ENCODE peak calls at places on chromosomes 16 and 17, in eight cellular contexts. X, Q, J, I, O, M, Y and K are unnamed samples.

GRCh38 chr16:80559369-80559768 is 18.6 kb downstream of the DYNLRB2 start:
- DNase-seq in X (no peak), M (no peak), O (no peak), I (no peak), Y (no peak), Q (no peak), J (no peak), K (no peak)

GRCh38 chr17:81419333-81419885 is 24.2 kb downstream of the BAHCC1 start:
- DNase-seq in Q (peak), O (no peak), Y (peak), I (peak), J (peak), X (peak), M (peak), K (no peak)

GRCh38 chr17:43868236-43868994 is 21.4 kb downstream of the CD300LG start:
- DNase-seq in I (no peak), O (no peak), J (no peak), Y (no peak), X (no peak), Q (no peak), M (no peak), K (no peak)

GRCh38 chr16:27746076-27746855 is 196.3 kb downstream of the KATNIP start:
- DNase-seq in X (no peak), I (no peak), M (no peak), Q (no peak), Y (no peak), J (no peak), O (no peak), K (no peak)

GRCh38 chr17:50546701-50547034 is 306 bp upstream of the SPATA20 start:
- DNase-seq in Y (no peak), O (no peak), I (no peak), M (no peak), J (no peak), X (no peak), Q (no peak), K (no peak)

GRCh38 chr16:81517630-81518438 is 73.2 kb downstream of the CMIP start:
- DNase-seq in J (no peak), Q (no peak), M (no peak), X (peak), Y (peak), I (no peak), O (no peak), K (no peak)

GRCh38 chr16:64702415-64702814 is 419.4 kb downstream of the CDH11 start:
- DNase-seq in J (no peak), O (no peak), Q (no peak), M (no peak), I (no peak), X (no peak), Y (no peak), K (no peak)

GRCh38 chr16:66035096-66035495 is 331.4 kb upstream of the CDH5 start:
- DNase-seq in Y (peak), O (no peak), M (no peak), X (no peak), Q (no peak), I (no peak), J (no peak), K (no peak)

GRCh38 chr16:66190411-66190810 is 176.1 kb upstream of the CDH5 start:
- DNase-seq in Y (no peak), J (no peak), I (no peak), Q (no peak), X (no peak), M (no peak), O (no peak), K (no peak)

GRCh38 chr17:76997981-76998531 is 129.9 kb downstream of the MGAT5B start:
- DNase-seq in Y (no peak), J (no peak), M (no peak), O (peak), X (no peak), I (no peak), Q (no peak), K (no peak)

GRCh38 chr17:2593846-2594656 is 597 bp downstream of the PAFAH1B1 start:
- DNase-seq in Q (peak), J (peak), I (peak), M (peak), O (peak), Y (peak), X (peak), K (peak)

GRCh38 chr16:23835390-23836077 is at the start of gene PRKCB:
- DNase-seq in Y (peak), I (peak), M (no peak), J (peak), O (peak), X (peak), Q (peak), K (peak)

GRCh38 chr17:41772218-41772585 is 14.3 kb downstream of the JUP start:
- DNase-seq in I (no peak), M (no peak), Q (peak), X (no peak), J (peak), O (no peak), Y (no peak), K (no peak)

GRCh38 chr16:57822861-57823260 is 20.6 kb upstream of the KIFC3 start:
- DNase-seq in J (no peak), Q (no peak), O (no peak), Y (no peak), I (no peak), M (no peak), X (no peak), K (no peak)

GRCh38 chr17:79478051-79478461 is 132.8 kb downstream of the RBFOX3 start:
- DNase-seq in Q (no peak), J (peak), X (no peak), Y (no peak), M (no peak), I (no peak), O (no peak), K (no peak)

GRCh38 chr17:59837362-59838195 is 55.2 kb downstream of the TUBD1 start:
- DNase-seq in X (peak), I (peak), Y (peak), M (peak), Q (peak), J (no peak), O (peak), K (no peak)

GRCh38 chr16:88430524-88431446 is 22.3 kb upstream of the ZFPM1 start:
- DNase-seq in M (no peak), Q (peak), J (no peak), Y (no peak), O (peak), X (no peak), I (no peak), K (no peak)

GRCh38 chr17:55926276-55926995 is 175.6 kb downstream of the PCTP start:
- DNase-seq in I (no peak), J (no peak), O (no peak), M (no peak), Y (no peak), X (no peak), Q (no peak), K (no peak)

GRCh38 chr17:42276609-42277341 is 584 bp upstream of the STAT5B start:
- DNase-seq in M (no peak), Q (peak), O (peak), Y (peak), J (peak), I (peak), X (peak), K (no peak)

GRCh38 chr17:46726106-46726670 is 92.3 kb downstream of the WNT3 start:
- DNase-seq in O (no peak), X (peak), Q (no peak), J (no peak), I (no peak), Y (peak), M (no peak), K (no peak)

GRCh38 chr16:51048544-51048943 is 102.5 kb downstream of the SALL1 start:
- DNase-seq in M (no peak), X (no peak), Q (no peak), Y (peak), O (no peak), J (no peak), I (no peak), K (no peak)

GRCh38 chr16:87145181-87146176 is 171.7 kb downstream of the C16orf95 start:
- DNase-seq in X (peak), J (peak), Q (no peak), M (peak), Y (peak), O (peak), I (no peak), K (no peak)

GRCh38 chr16:54407596-54407995 is 121.0 kb upstream of the IRX3 start:
- DNase-seq in J (no peak), I (no peak), M (no peak), Y (peak), O (no peak), Q (no peak), X (peak), K (no peak)

GRCh38 chr16:82157836-82158235 is 12.2 kb downstream of the MPHOSPH6 start:
- DNase-seq in I (no peak), M (no peak), O (no peak), X (peak), Q (no peak), J (no peak), Y (no peak), K (no peak)

GRCh38 chr17:61260061-61260797 is 139.4 kb upstream of the TBX2 start:
- DNase-seq in I (no peak), J (no peak), O (no peak), X (peak), M (peak), Q (no peak), Y (peak), K (no peak)

GRCh38 chr16:87392823-87393679 is 915 bp downstream of the MAP1LC3B start:
- DNase-seq in Y (peak), Q (peak), O (peak), M (no peak), J (peak), X (peak), I (peak), K (no peak)

GRCh38 chr17:21019976-21020575 is 22.7 kb downstream of the USP22 start:
- DNase-seq in J (no peak), M (no peak), I (peak), Q (peak), Y (peak), O (peak), X (no peak), K (peak)

GRCh38 chr17:65987988-65988387 is 203.9 kb downstream of the CEP112 start:
- DNase-seq in I (peak), Y (peak), O (no peak), X (peak), Q (no peak), M (peak), J (no peak), K (no peak)

GRCh38 chr17:43912635-43913304 is 5.4 kb upstream of the MPP2 start:
- DNase-seq in X (no peak), Q (no peak), I (no peak), Y (no peak), M (no peak), O (no peak), J (no peak), K (no peak)

GRCh38 chr17:64441772-64442549 is 7.0 kb upstream of the MILR1 start:
- DNase-seq in Y (peak), Q (peak), I (no peak), M (no peak), J (no peak), X (peak), O (peak), K (no peak)

GRCh38 chr17:19348806-19349205 is 13.7 kb downstream of the B9D1 start:
- DNase-seq in I (no peak), Q (no peak), O (no peak), Y (no peak), X (no peak), M (no peak), J (no peak), K (no peak)

GRCh38 chr16:87549627-87550509 is 52.4 kb upstream of the JPH3 start:
- DNase-seq in I (no peak), Q (no peak), M (no peak), J (no peak), O (no peak), Y (no peak), X (no peak), K (no peak)

GRCh38 chr16:84526794-84527485 is 22.5 kb upstream of the MEAK7 start:
- DNase-seq in J (peak), I (peak), Y (peak), X (peak), M (no peak), O (no peak), Q (no peak), K (no peak)

GRCh38 chr17:37179893-37180292 is 195.9 kb upstream of the C17orf78 start:
- DNase-seq in X (peak), M (no peak), I (no peak), J (no peak), O (no peak), Q (no peak), Y (peak), K (no peak)

GRCh38 chr16:49158029-49158642 is 123.5 kb downstream of the CBLN1 start:
- DNase-seq in M (no peak), X (peak), J (no peak), Y (peak), Q (peak), O (peak), I (peak), K (no peak)

GRCh38 chr17:49861150-49861884 is 13.4 kb upstream of the TAC4 start:
- DNase-seq in Y (peak), J (no peak), Q (peak), X (peak), I (peak), M (no peak), O (peak), K (no peak)

GRCh38 chr16:27204232-27204915 is 1.0 kb downstream of the KDM8 start:
- DNase-seq in X (no peak), Y (no peak), M (no peak), Q (no peak), I (no peak), J (no peak), O (peak), K (peak)

GRCh38 chr17:9306086-9306485 is 269.5 kb downstream of the STX8 start:
- DNase-seq in X (no peak), Q (no peak), Y (peak), J (no peak), M (no peak), O (no peak), I (no peak), K (no peak)

GRCh38 chr17:10460062-10460461 is 9.3 kb downstream of the MYH4 start:
- DNase-seq in M (no peak), O (no peak), J (no peak), X (no peak), Y (no peak), I (no peak), Q (no peak), K (no peak)

GRCh38 chr16:77374384-77374783 is 60.5 kb downstream of the ADAMTS18 start:
- DNase-seq in Q (no peak), Y (no peak), X (no peak), O (no peak), M (no peak), J (no peak), I (no peak), K (no peak)

GRCh38 chr16:77373726-77374125 is 61.1 kb downstream of the ADAMTS18 start:
- DNase-seq in M (no peak), X (no peak), O (no peak), Y (no peak), Q (no peak), J (no peak), I (no peak), K (no peak)

GRCh38 chr16:77375396-77375795 is 59.4 kb downstream of the ADAMTS18 start:
- DNase-seq in M (no peak), I (no peak), J (no peak), X (no peak), O (no peak), Q (no peak), Y (no peak), K (no peak)

GRCh38 chr16:77376358-77376757 is 58.5 kb downstream of the ADAMTS18 start:
- DNase-seq in Y (peak), J (no peak), Q (no peak), M (no peak), O (peak), X (peak), I (no peak), K (no peak)
- TF ChIP-seq CTCF in Y (peak), J (no peak), Q (no peak), M (no peak), O (no peak), X (peak), I (peak), K (no peak)

DNA sequence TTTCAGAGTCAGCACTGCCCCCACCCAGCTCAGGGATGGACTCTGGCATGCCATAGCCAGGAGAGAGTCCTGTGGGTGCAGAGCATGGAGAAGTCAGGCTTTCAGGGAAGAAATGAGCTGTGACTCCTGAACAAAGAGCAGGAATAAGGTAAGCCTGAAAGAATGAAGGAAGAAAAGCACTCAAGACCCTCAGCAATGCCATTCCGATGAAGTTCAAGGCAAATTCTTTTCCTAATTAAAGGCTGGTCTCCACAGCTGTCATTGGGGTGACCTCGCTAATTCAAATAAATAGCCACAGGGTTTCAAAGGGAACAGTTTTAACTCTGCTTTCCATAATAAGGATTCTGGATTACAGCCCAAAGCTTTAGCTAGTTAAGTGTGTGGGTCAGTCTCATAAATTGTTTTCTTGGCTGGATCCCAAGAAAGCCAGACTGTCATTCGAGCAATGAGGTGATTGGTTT is 31.7 kb downstream of the TOM1L2 start:
- DNase-seq in J (no peak), O (no peak), Y (peak), X (peak), M (no peak), Q (no peak), I (no peak), K (no peak)
- TF ChIP-seq CTCF in J (no peak), O (no peak), Y (no peak), X (no peak), M (no peak), Q (no peak), I (no peak), K (no peak)

GRCh38 chr16:77169650-77170236 is 21.2 kb upstream of the MON1B start:
- DNase-seq in Y (peak), Q (peak), M (no peak), O (peak), X (peak), I (peak), J (no peak), K (no peak)
- TF ChIP-seq CTCF in Y (peak), Q (peak), M (peak), O (peak), X (peak), I (peak), J (peak), K (peak)

GRCh38 chr17:15456486-15456885 is 10.9 kb downstream of the CDRT4 start:
- DNase-seq in I (no peak), J (no peak), Y (peak), O (no peak), Q (no peak), X (no peak), M (no peak), K (no peak)

GRCh38 chr17:15454328-15454727 is 13.1 kb downstream of the CDRT4 start:
- DNase-seq in O (no peak), M (no peak), Q (no peak), Y (no peak), X (no peak), I (no peak), J (no peak), K (no peak)

GRCh38 chr17:15453782-15454181 is 13.6 kb downstream of the CDRT4 start:
- DNase-seq in I (no peak), O (no peak), X (no peak), Q (no peak), Y (no peak), M (no peak), J (no peak), K (no peak)

GRCh38 chr17:15457723-15458094 is 9.7 kb downstream of the CDRT4 start:
- DNase-seq in I (no peak), Y (no peak), Q (no peak), J (no peak), X (no peak), O (no peak), M (no peak), K (no peak)

GRCh38 chr17:15456972-15457722 is 10.3 kb downstream of the CDRT4 start:
- DNase-seq in M (peak), X (peak), Q (peak), O (no peak), Y (peak), J (no peak), I (no peak), K (peak)
- TF ChIP-seq CTCF in M (peak), X (peak), Q (no peak), O (no peak), Y (peak), J (no peak), I (no peak), K (peak)

DNA sequence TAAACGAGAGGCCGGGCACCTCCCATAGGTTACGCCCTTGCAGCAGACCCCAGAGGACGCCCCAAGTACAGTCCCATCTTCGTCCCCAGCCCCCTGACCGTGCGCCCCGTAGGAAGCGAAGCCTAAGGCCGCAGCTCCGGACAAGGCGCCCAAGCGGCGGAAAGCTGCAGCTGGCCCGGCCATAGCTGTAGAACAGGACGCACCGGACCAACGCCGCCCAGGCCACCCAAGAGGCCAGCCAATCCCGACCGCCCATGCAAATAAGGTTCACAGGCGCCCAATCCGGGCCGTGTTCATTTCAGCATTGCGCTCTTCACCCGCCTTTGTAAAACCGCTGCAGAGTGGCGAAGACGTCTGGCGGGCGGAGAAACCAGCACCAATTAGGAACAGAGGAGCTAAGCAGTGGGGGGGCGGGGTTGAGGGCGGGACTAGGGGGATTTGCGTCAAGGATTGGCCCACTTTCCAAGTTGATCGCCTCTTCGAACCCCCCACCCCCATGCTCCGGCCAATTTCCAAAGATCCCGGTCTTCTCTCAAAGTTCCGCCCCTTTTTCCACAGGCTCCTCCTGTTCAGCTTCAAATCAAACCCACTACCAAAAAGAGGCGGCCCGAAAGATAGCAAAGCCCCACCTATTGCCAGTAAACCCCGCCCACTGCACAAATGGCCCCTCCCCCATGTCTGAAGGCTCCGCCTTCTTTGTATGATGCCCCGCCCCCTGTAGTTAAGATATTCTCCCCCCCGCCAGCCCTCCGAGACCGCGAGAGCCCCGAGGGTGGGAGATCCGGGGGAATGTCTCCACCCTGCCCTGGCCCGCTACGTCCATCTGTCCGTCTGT is at the start of gene TMEM256:
- DNase-seq in J (peak), X (peak), O (peak), I (peak), M (peak), Y (peak), Q (peak), K (peak)
- TF ChIP-seq CTCF in J (no peak), X (no peak), O (no peak), I (peak), M (no peak), Y (no peak), Q (peak), K (peak)